ENCODE peak calls at places on chromosomes 11 and 22, in ten cellular contexts. D, L, N, J, O, P, R, S, F and Z are unnamed samples.

GRCh38 chr11:267491-267994 is 10.7 kb upstream of the NLRP6 start:
- DNase-seq in D (no peak), L (no peak), N (peak; percentile 65), J (peak; percentile 41), O (no peak), P (peak; percentile 56), R (peak; percentile 52), S (no peak), F (no peak), Z (no peak)

GRCh38 chr11:134592391-134592990 is 180.4 kb upstream of the B3GAT1 start:
- DNase-seq in D (no peak), L (no peak), N (peak; percentile 60), J (no peak), O (no peak), P (peak; percentile 54), R (no peak), S (no peak), F (no peak), Z (no peak)

GRCh38 chr11:65366340-65366773 is 11.8 kb downstream of the TIGD3 start:
- DNase-seq in D (peak; percentile 50), L (peak; percentile 81), N (no peak), J (peak; percentile 86), O (peak; percentile 55), P (peak; percentile 53), R (no peak), S (peak; percentile 61), F (peak; percentile 86), Z (no peak)

GRCh38 chr11:15034687-15035267 is 38.6 kb upstream of the CALCB start:
- DNase-seq in D (no peak), L (no peak), N (no peak), J (no peak), O (no peak), P (no peak), R (no peak), S (no peak), F (no peak), Z (no peak)

GRCh38 chr11:17389205-17389956 is 922 bp upstream of the KCNJ11 start:
- DNase-seq in D (peak; percentile 54), L (peak; percentile 88), N (peak; percentile 86), J (peak; percentile 56), O (no peak), P (peak; percentile 76), R (peak; percentile 78), S (no peak), F (peak; percentile 11), Z (no peak)

GRCh38 chr11:83156996-83157754 is at the start of gene PCF11:
- DNase-seq in D (no peak), L (no peak), N (peak; percentile 97), J (no peak), O (no peak), P (no peak), R (peak; percentile 99), S (no peak), F (no peak), Z (no peak)

GRCh38 chr11:19715373-19715772 is 2.7 kb downstream of the NAV2 start:
- DNase-seq in D (no peak), L (peak; percentile 18), N (no peak), J (peak; percentile 85), O (peak; percentile 98), P (no peak), R (no peak), S (peak; percentile 93), F (peak; percentile 98), Z (peak; percentile 83)

GRCh38 chr11:92269021-92269420 is 44.4 kb downstream of the FAT3 start:
- DNase-seq in D (no peak), L (no peak), N (no peak), J (peak; percentile 81), O (peak; percentile 47), P (no peak), R (no peak), S (peak; percentile 75), F (peak; percentile 42), Z (peak; percentile 42)

GRCh38 chr11:10454902-10455631 is at the start of gene AMPD3:
- DNase-seq in D (no peak), L (peak; percentile 36), N (no peak), J (peak; percentile 93), O (peak; percentile 94), P (no peak), R (no peak), S (peak; percentile 88), F (peak; percentile 99), Z (peak; percentile 87)
- H3K4me3 ChIP-seq in D (peak within 1 kb of the TSS; percentile 33), L (no peak within 1 kb of the TSS), N (no peak within 1 kb of the TSS), J (peak within 1 kb of the TSS; percentile 74), O (peak within 1 kb of the TSS; percentile 41), P (peak within 1 kb of the TSS; percentile 21), R (peak within 1 kb of the TSS; percentile 48), S (peak within 1 kb of the TSS; percentile 30), F (peak within 1 kb of the TSS; percentile 49), Z (peak within 1 kb of the TSS; percentile 50)

GRCh38 chr11:56916609-56917008 is 72.1 kb upstream of the OR5AK2 start:
- DNase-seq in D (no peak), L (no peak), N (no peak), J (no peak), O (no peak), P (no peak), R (no peak), S (no peak), F (no peak), Z (no peak)

GRCh38 chr11:56910785-56911184 is 77.9 kb upstream of the OR5AK2 start:
- DNase-seq in D (no peak), L (no peak), N (no peak), J (peak; percentile 69), O (no peak), P (no peak), R (no peak), S (peak; percentile 12), F (no peak), Z (no peak)

GRCh38 chr11:56911312-56911711 is 77.4 kb upstream of the OR5AK2 start:
- DNase-seq in D (no peak), L (no peak), N (no peak), J (peak; percentile 58), O (no peak), P (no peak), R (no peak), S (no peak), F (no peak), Z (no peak)

GRCh38 chr11:56917708-56918450 is 70.8 kb upstream of the OR5AK2 start:
- DNase-seq in D (no peak), L (no peak), N (no peak), J (no peak), O (no peak), P (no peak), R (no peak), S (peak; percentile 58), F (no peak), Z (no peak)

DNA sequence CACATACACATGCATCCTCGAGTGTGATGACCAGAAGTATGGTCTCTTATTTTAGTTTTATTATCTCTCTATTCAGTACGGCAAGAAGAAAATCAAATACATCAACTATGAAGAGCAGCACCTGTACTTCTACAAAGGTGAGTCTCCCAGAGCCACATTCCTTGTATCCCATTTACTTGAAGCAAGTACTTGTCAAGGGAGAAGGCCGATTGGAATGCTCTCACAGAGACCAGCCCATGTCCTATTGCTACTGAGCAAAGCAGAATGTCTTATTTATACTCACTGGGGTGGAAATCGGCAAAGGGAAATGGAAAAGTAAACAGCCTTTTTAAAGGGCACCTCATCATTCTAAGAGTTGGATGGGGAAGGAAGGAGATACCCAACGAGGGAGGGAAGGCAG is 72.6 kb upstream of the OR5AK2 start:
- DNase-seq in D (no peak), L (no peak), N (no peak), J (no peak), O (no peak), P (no peak), R (no peak), S (no peak), F (no peak), Z (no peak)
- TF ChIP-seq CTCF in D (no peak), L (no peak), N (no peak), J (no peak), O (no peak), P (no peak), R (no peak), S (no peak), F (no peak), Z (no peak)

GRCh38 chr22:37242395-37242918 is 1.6 kb downstream of the RAC2 start:
- DNase-seq in D (peak; percentile 45), L (peak; percentile 69), N (peak; percentile 69), J (peak; percentile 51), O (no peak), P (peak; percentile 68), R (peak; percentile 55), S (no peak), F (peak; percentile 38), Z (no peak)
- H3K4me3 ChIP-seq in D (peak overlapping the region; percentile 40), L (no peak overlapping the region), N (no peak overlapping the region), J (peak overlapping the region; percentile 93), O (no peak overlapping the region), P (peak overlapping the region; percentile 57), R (peak overlapping the region; percentile 47), S (no peak overlapping the region), F (no peak overlapping the region), Z (no peak overlapping the region)

GRCh38 chr11:33063326-33063775 is 24.0 kb downstream of the TCP11L1 start:
- DNase-seq in D (no peak), L (no peak), N (no peak), J (no peak), O (no peak), P (no peak), R (no peak), S (peak; percentile 48), F (peak; percentile 77), Z (no peak)

GRCh38 chr11:33064033-33064825 is 24.9 kb downstream of the TCP11L1 start:
- DNase-seq in D (no peak), L (peak; percentile 4), N (no peak), J (no peak), O (no peak), P (no peak), R (no peak), S (no peak), F (no peak), Z (no peak)

GRCh38 chr11:33068611-33069340 is 29.4 kb downstream of the TCP11L1 start:
- DNase-seq in D (no peak), L (no peak), N (no peak), J (no peak), O (no peak), P (no peak), R (no peak), S (no peak), F (no peak), Z (no peak)

GRCh38 chr11:33067294-33067693 is 27.9 kb downstream of the TCP11L1 start:
- DNase-seq in D (no peak), L (no peak), N (no peak), J (peak; percentile 13), O (no peak), P (no peak), R (no peak), S (no peak), F (no peak), Z (no peak)

DNA sequence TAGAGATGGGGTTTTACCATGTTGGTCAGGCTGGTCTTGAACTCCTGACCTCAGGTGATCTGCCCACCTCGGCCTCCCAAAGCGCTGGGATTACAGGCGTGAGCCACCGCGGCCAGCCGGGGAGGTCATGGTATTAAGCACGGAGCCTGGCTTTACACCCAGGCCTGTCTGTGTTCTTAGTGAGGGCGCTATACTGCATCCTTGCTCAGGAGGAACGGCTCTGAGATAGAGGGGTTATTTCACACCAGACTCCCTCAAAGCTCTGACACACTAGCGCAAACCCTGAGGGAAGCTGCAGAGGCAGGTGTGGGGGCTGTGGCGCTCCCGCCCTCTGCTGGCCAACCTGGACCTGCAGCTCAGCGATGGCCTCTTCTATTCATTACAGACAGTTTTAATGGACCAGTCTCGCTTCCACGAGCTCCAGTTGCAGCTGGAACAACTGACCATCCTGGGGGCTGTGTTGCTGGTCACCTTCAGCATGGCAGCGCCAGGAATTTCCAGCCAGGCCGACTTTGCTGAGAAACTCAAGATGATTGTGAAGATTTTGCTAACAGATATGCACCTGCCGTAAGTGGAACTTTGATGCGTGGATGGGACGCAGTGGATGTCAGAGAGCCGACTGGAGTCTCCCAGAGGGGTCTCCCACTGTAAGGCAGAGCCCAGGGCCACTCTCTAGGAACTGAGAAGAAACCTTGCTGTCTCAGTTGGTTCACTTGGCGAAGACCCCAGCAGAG is 26.2 kb downstream of the TCP11L1 start:
- DNase-seq in D (peak; percentile 47), L (peak; percentile 72), N (peak; percentile 83), J (peak; percentile 66), O (peak; percentile 46), P (peak; percentile 74), R (peak; percentile 57), S (peak; percentile 25), F (peak; percentile 64), Z (no peak)
- TF ChIP-seq CTCF in D (peak; percentile 88), L (peak; percentile 79), N (peak; percentile 79), J (peak; percentile 84), O (peak; percentile 89), P (peak; percentile 85), R (peak; percentile 88), S (peak; percentile 92), F (peak; percentile 91), Z (peak; percentile 97)